ENCODE peak calls at places on chromosomes 4 and X, in four cellular contexts. S is effector memory CD4-positive, alpha-beta T cell; U is gastrocnemius medialis; F is A549. W is an unnamed sample.

GRCh38 chr4:15809058-15809457 is 30.9 kb downstream of the CD38 start:
- DNase-seq in S (no peak), U (no peak), F (no peak), W (no peak)

GRCh38 chr4:11424000-11424399 is 4.7 kb downstream of the HS3ST1 start:
- DNase-seq in S (no peak), U (no peak), F (peak; percentile 25), W (peak; percentile 7)

GRCh38 chr4:140426610-140427103 is 791 bp downstream of the CLGN start:
- DNase-seq in S (no peak), U (no peak), F (peak; percentile 13), W (no peak)

GRCh38 chr4:10057023-10057395 is 35.7 kb upstream of the SLC2A9 start:
- DNase-seq in S (no peak), U (no peak), F (no peak), W (no peak)

GRCh38 chrX:71543316-71543715 is 10.4 kb downstream of the OGT start:
- DNase-seq in S (no peak), U (no peak), F (peak; percentile 35), W (peak; percentile 57)

GRCh38 chr4:149296084-149296483 is 519.6 kb downstream of the IQCM start:
- DNase-seq in S (no peak), U (no peak), F (no peak), W (no peak)

GRCh38 chr4:65635051-65635821 is 35.1 kb downstream of the EPHA5 start:
- DNase-seq in S (no peak), U (no peak), F (no peak), W (no peak)

GRCh38 chr4:99723555-99724450 is 66.2 kb upstream of the C4orf54 start:
- DNase-seq in S (no peak), U (peak; percentile 83), F (peak; percentile 38), W (no peak)

GRCh38 chr4:123568936-123569335 is 172.3 kb downstream of the SPRY1 start:
- DNase-seq in S (no peak), U (no peak), F (no peak), W (no peak)

GRCh38 chrX:38859602-38860001 is 58.3 kb downstream of the MID1IP1 start:
- DNase-seq in S (no peak), U (no peak), F (no peak), W (no peak)

GRCh38 chr4:189022441-189023035 is 883.3 kb downstream of the TRIML1 start:
- DNase-seq in S (no peak), U (no peak), F (no peak), W (no peak)

GRCh38 chr4:176422031-176422430 is 102.3 kb downstream of the SPCS3 start:
- DNase-seq in S (no peak), U (no peak), F (no peak), W (no peak)

GRCh38 chrX:94053575-94053974 is 379.6 kb downstream of the FAM133A start:
- DNase-seq in S (no peak), U (no peak), F (no peak), W (no peak)

GRCh38 chrX:17597836-17598434 is 139.4 kb upstream of the SCML1 start:
- DNase-seq in S (no peak), U (peak; percentile 35), F (no peak), W (no peak)

GRCh38 chrX:129823523-129823922 is 20.2 kb downstream of the ZDHHC9 start:
- DNase-seq in S (no peak), U (no peak), F (no peak), W (no peak)

GRCh38 chrX:39766085-39766726 is 331.6 kb downstream of the BCOR start:
- DNase-seq in S (no peak), U (no peak), F (no peak), W (peak; percentile 48)

GRCh38 chrX:31483336-31483735 is 411.5 kb upstream of the FTHL17 start:
- DNase-seq in S (no peak), U (no peak), F (no peak), W (no peak)

GRCh38 chrX:36684053-36684452 is 324.1 kb upstream of the FAM47C start:
- DNase-seq in S (no peak), U (no peak), F (no peak), W (no peak)

GRCh38 chrX:71634366-71634765 is 16.1 kb upstream of the CXCR3 start:
- DNase-seq in S (no peak), U (peak; percentile 18), F (no peak), W (no peak)

GRCh38 chrX:17377795-17378194 is 2.8 kb downstream of the NHS start:
- DNase-seq in S (no peak), U (no peak), F (no peak), W (no peak)

GRCh38 chrX:154378059-154378798 is 866 bp upstream of the EMD start:
- DNase-seq in S (no peak), U (no peak), F (peak; percentile 55), W (peak; percentile 41)

GRCh38 chr4:181301735-181302380 is 941.3 kb upstream of the TENM3 start:
- DNase-seq in S (no peak), U (no peak), F (peak; percentile 4), W (no peak)

GRCh38 chrX:134244043-134244442 is 7.1 kb downstream of the CCDC160 start:
- DNase-seq in S (no peak), U (no peak), F (no peak), W (no peak)

GRCh38 chr4:55172694-55173287 is 47.4 kb upstream of the KDR start:
- DNase-seq in S (no peak), U (no peak), F (no peak), W (no peak)

GRCh38 chr4:14816592-14817273 is 185.5 kb upstream of the CPEB2 start:
- DNase-seq in S (no peak), U (no peak), F (no peak), W (no peak)

GRCh38 chr4:164440196-164440595 is 313.7 kb upstream of the SMIM31 start:
- DNase-seq in S (no peak), U (no peak), F (no peak), W (no peak)

GRCh38 chrX:9141496-9141895 is 107.6 kb upstream of the FAM9B start:
- DNase-seq in S (no peak), U (no peak), F (no peak), W (no peak)

GRCh38 chr4:26503427-26503826 is 13.1 kb upstream of the CCKAR start:
- DNase-seq in S (no peak), U (no peak), F (no peak), W (no peak)

GRCh38 chrX:142978130-142978684 is 47.5 kb upstream of the SPANXN4 start:
- DNase-seq in S (no peak), U (no peak), F (no peak), W (no peak)

GRCh38 chr4:4260185-4260751 is 12.2 kb upstream of the TMEM128 start:
- DNase-seq in S (no peak), U (no peak), F (peak; percentile 74), W (peak; percentile 53)

DNA sequence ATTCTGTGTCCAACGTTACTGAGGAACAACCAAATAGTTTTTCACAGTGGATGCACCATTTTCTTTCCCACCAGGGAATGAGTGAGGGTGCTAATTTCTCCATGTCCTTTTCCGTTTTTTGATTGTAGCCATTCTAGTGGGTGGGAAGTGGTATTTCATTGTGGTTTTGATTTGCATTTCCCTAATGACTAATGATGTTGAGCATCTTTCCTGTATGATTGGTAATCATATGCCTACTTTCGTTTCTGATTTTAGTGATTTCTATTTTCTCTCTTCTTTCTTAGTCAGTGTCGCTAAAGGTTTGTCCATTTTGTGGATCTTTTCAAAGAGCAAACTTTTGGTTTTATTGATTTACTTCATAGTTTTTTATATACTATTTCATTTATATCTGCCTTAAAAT is 32.0 kb upstream of the TEX13D start:
- DNase-seq in S (no peak), U (no peak), F (no peak), W (peak; percentile 24)
- H3K4me3 ChIP-seq in S (no peak overlapping the region), U (no peak overlapping the region), F (no peak overlapping the region), W (no peak overlapping the region)

DNA sequence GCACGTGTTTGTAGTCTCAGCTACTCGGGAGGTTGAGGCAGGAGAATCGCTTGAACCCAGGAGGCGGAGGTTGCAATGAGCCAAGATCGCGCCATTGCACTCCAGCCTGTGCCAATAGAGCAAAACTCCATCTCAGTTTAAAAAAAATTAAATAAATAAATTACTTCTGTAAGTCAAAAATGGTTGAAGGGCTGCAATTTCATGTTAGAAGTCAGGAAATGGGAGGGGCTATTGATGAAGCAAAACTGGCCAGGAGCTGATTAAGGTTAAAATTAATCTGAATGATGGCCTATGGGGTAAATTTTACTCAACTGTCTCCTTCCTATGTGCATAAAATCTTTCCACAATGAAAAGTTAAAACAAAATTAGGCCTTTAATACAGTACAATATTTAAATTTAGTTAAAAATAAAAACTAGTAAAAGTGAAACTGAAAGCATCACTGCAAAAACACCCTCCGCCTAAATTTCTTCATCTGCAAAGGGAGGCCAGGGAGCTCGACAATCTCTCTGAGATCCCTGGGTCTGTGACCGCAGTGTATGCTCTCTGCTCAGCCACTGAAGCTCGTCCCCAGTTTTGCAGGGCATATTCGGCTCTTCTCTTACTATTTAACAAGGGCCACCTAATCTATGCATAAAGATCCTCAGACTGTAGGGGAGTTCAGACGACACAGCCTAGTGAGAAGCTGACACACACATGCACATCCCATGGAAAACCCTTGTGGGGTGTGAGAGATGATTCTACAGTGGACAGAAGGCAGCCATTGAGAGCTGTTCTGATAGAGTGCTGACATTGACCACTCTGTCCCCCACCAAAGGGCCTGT is 57.2 kb downstream of the IRF2 start:
- DNase-seq in S (no peak), U (no peak), F (no peak), W (peak; percentile 60)
- H3K27ac ChIP-seq in S (peak overlapping the region; percentile 74), U (peak overlapping the region; percentile 41), F (peak overlapping the region; percentile 5), W (peak overlapping the region; percentile 81)

GRCh38 chr4:109682875-109683274 is 20.4 kb downstream of the CASP6 start:
- DNase-seq in S (no peak), U (no peak), F (no peak), W (no peak)
- H3K4me1 ChIP-seq in S (no peaks in the 10 kb centered on the region), U (no peaks in the 10 kb centered on the region), F (no peaks in the 10 kb centered on the region), W (peaks cover 7% of the 10 kb centered on the region)

DNA sequence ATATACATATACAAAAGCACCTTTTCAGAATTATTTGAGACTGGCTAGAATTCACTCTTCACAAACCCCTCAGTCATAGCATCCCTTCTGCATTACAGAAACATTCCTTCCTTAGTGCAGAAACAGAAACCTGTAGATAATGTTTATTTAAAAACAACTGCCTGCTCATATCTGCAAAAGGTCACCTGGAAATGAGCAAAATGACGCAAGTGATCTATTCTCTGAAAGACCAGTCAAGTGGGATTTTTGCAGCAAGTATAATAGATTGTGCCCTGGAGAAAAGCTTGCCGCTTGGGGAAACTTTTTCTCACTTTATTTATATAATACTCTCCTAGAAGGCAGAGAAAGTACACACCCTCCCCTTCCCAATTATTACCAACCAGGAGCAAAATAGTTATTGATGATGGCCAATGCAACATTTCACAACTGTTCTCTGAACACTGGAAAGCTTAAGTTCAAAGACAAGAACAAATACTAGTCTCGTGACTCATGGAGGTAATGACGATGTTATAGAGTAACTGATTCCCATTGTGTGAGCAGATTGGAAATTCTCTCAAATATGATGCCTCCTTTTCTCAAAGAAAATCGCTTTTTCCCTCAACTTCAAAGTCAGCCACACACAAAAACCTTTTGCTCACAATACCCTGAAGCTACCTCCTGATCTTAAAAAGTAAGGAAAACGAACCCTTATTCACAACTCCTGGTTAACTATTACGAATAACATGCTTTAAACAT is 41.2 kb downstream of the MID1 start:
- DNase-seq in S (no peak), U (no peak), F (no peak), W (no peak)
- H3K4me3 ChIP-seq in S (no peak overlapping the region), U (no peak overlapping the region), F (peak overlapping the region; percentile 23), W (no peak overlapping the region)

GRCh38 chrX:3165808-3166207 is 124.5 kb downstream of the ARSF start:
- DNase-seq in S (no peak), U (no peak), F (no peak), W (no peak)

GRCh38 chrX:3159995-3160715 is 118.9 kb downstream of the ARSF start:
- DNase-seq in S (no peak), U (no peak), F (no peak), W (no peak)

GRCh38 chrX:3161686-3162085 is 120.4 kb downstream of the ARSF start:
- DNase-seq in S (no peak), U (no peak), F (no peak), W (no peak)

GRCh38 chrX:3160771-3161170 is 119.5 kb downstream of the ARSF start:
- DNase-seq in S (no peak), U (no peak), F (no peak), W (no peak)
- H3K27ac ChIP-seq in S (no peak overlapping the region), U (no peak overlapping the region), F (no peak overlapping the region), W (no peak overlapping the region)

W was measured in CD4-positive, alpha-beta memory T cell.